ENCODE peak calls at places on chromosomes 4 and X, in ten cellular contexts. N is ELR; Y is anterior cingulate cortex; K is stimulated activated CD8-positive, alpha-beta memory T cell treated with anti-CD3 and anti-CD28 coated beads, Interleukin-12 subunit alpha, Interleukin-12 subunit beta, amount 100 ng/mL, for 4 hours; R is GM13977; M is stimulated activated CD4-positive, alpha-beta T cell treated with anti-CD3 and anti-CD28 coated beads, TNF-alpha, amount 100 ng/mL, for 4 hours; U is astrocyte of the spinal cord; O is MCF 10A; D is EH; J is stromal cell of bone marrow. S is an unnamed sample.

GRCh38 chr4:40530961-40531635 is 98.6 kb downstream of the RBM47 start:
- DNase-seq in M (no peak), Y (no peak), R (no peak), J (no peak), O (no peak), K (no peak), U (no peak), N (no peak), D (no peak), S (no peak)

GRCh38 chr4:154615211-154615610 is 2.8 kb upstream of the FGG start:
- DNase-seq in D (no peak), K (no peak), U (no peak), R (no peak), N (no peak), O (no peak), M (no peak), J (no peak), Y (no peak), S (no peak)

GRCh38 chr4:150251752-150252190 is 173.5 kb downstream of the DCLK2 start:
- DNase-seq in N (no peak), M (no peak), U (no peak), J (no peak), D (no peak), O (no peak), K (no peak), R (no peak), Y (no peak), S (no peak)

GRCh38 chrX:53122013-53122412 is 28.1 kb downstream of the KANTR start:
- DNase-seq in Y (no peak), R (no peak), D (no peak), J (no peak), O (no peak), U (no peak), N (no peak), M (no peak), K (no peak), S (no peak)

GRCh38 chrX:11629593-11630211 is 36.0 kb downstream of the ARHGAP6 start:
- DNase-seq in D (peak), M (no peak), R (no peak), O (peak), Y (no peak), N (peak), U (peak), K (no peak), J (peak), S (peak)

GRCh38 chrX:132367984-132368383 is 120.9 kb downstream of the MBNL3 start:
- DNase-seq in J (no peak), K (no peak), O (no peak), U (no peak), N (no peak), R (no peak), D (no peak), M (no peak), Y (no peak), S (no peak)

GRCh38 chr4:3047464-3048286 is 26.7 kb downstream of the HTT-AS start:
- DNase-seq in Y (no peak), K (peak), U (peak), N (peak), O (peak), J (no peak), R (peak), D (peak), M (peak), S (no peak)

GRCh38 chrX:68978211-68978780 is 149.5 kb downstream of the EFNB1 start:
- DNase-seq in M (no peak), K (no peak), D (peak), R (no peak), J (no peak), Y (no peak), U (peak), O (no peak), N (no peak), S (peak)

GRCh38 chrX:120749141-120749846 is 119.4 kb upstream of the C1GALT1C1 start:
- DNase-seq in O (no peak), J (no peak), M (no peak), R (no peak), Y (no peak), K (no peak), D (peak), N (no peak), U (no peak), S (no peak)

GRCh38 chr4:7226993-7227392 is 34.7 kb downstream of the SORCS2 start:
- DNase-seq in K (no peak), M (no peak), D (no peak), O (no peak), Y (no peak), J (no peak), U (no peak), N (no peak), R (no peak), S (no peak)

GRCh38 chrX:154477891-154478477 is 1.1 kb downstream of the LAGE3 start:
- DNase-seq in K (no peak), J (no peak), D (no peak), M (no peak), Y (no peak), R (no peak), N (no peak), U (no peak), O (no peak), S (no peak)

GRCh38 chrX:83819304-83819703 is 41.6 kb upstream of the CYLC1 start:
- DNase-seq in O (no peak), Y (no peak), N (no peak), M (no peak), D (no peak), J (no peak), R (no peak), K (no peak), U (no peak), S (no peak)

GRCh38 chr4:36385951-36386561 is 104.6 kb downstream of the DTHD1 start:
- DNase-seq in D (no peak), N (no peak), K (peak), M (no peak), R (peak), O (no peak), Y (no peak), U (no peak), J (no peak), S (no peak)

GRCh38 chrX:5726246-5726645 is 502.4 kb downstream of the NLGN4X start:
- DNase-seq in U (peak), K (no peak), O (no peak), N (no peak), D (no peak), R (no peak), M (no peak), J (peak), Y (no peak), S (no peak)

GRCh38 chrX:39335447-39336235 is 534.4 kb downstream of the MID1IP1 start:
- DNase-seq in N (no peak), U (no peak), D (no peak), R (no peak), O (peak), J (no peak), K (no peak), Y (no peak), M (no peak), S (no peak)

GRCh38 chrX:112808651-112809050 is 32.0 kb downstream of the AMOT start:
- DNase-seq in J (no peak), D (no peak), O (no peak), K (no peak), Y (no peak), M (no peak), U (no peak), N (no peak), R (no peak), S (no peak)

GRCh38 chrX:49166914-49167739 is 4.6 kb downstream of the MAGIX start:
- DNase-seq in U (peak), N (peak), R (peak), K (peak), D (peak), M (no peak), Y (no peak), O (peak), J (peak), S (no peak)

GRCh38 chr4:184648220-184649025 is 824 bp downstream of the CASP3 start:
- DNase-seq in N (peak), R (peak), O (peak), D (peak), U (peak), Y (peak), J (no peak), K (peak), M (peak), S (no peak)

GRCh38 chr4:83075696-83076095 is 38.8 kb downstream of the PLAC8 start:
- DNase-seq in R (no peak), Y (no peak), M (no peak), O (peak), N (peak), J (peak), U (peak), K (no peak), D (peak), S (peak)

GRCh38 chr4:120443111-120443510 is 376.5 kb upstream of the MAD2L1 start:
- DNase-seq in D (no peak), R (no peak), N (no peak), K (no peak), U (peak), M (no peak), Y (no peak), O (no peak), J (peak), S (no peak)

GRCh38 chr4:156505341-156505955 is 466.2 kb downstream of the PDGFC start:
- DNase-seq in O (no peak), R (no peak), U (no peak), K (no peak), M (no peak), D (no peak), J (no peak), N (peak), Y (no peak), S (no peak)

GRCh38 chr4:26263165-26263564 is 57.6 kb upstream of the RBPJ start:
- DNase-seq in M (no peak), O (peak), U (no peak), Y (no peak), K (no peak), D (no peak), J (no peak), N (no peak), R (no peak), S (no peak)

GRCh38 chr4:17535906-17536305 is 20.9 kb downstream of the CLRN2 start:
- DNase-seq in N (no peak), Y (no peak), K (no peak), U (no peak), D (peak), J (no peak), R (no peak), M (no peak), O (no peak), S (no peak)

GRCh38 chr4:160611181-160611580 is 1508.3 kb downstream of the RAPGEF2 start:
- DNase-seq in N (peak), O (no peak), R (no peak), J (no peak), U (no peak), D (no peak), K (no peak), Y (no peak), M (no peak), S (no peak)

GRCh38 chrX:147173586-147173985 is 359.0 kb upstream of the CXorf51A start:
- DNase-seq in M (no peak), N (no peak), K (no peak), Y (no peak), R (no peak), J (no peak), D (no peak), U (no peak), O (no peak), S (no peak)

GRCh38 chr4:77481856-77482255 is 123.8 kb upstream of the CXCL13 start:
- DNase-seq in D (peak), M (no peak), K (no peak), Y (no peak), J (peak), U (no peak), N (peak), O (peak), R (no peak), S (no peak)